ENCODE peak calls at places on chromosome 17, in five cellular contexts. E is lower lobe of right lung; D is neural crest cell; P is HCEC 1CT; V is central memory CD8-positive, alpha-beta T cell. U is an unnamed sample.

GRCh38 chr17:79043931-79044320 is 20.0 kb downstream of the C1QTNF1 start:
- DNase-seq in E (no peak), D (no peak), P (no peak), V (no peak), U (no peak)

GRCh38 chr17:50627782-50628601 is 6.7 kb upstream of the ABCC3 start:
- DNase-seq in E (no peak), D (no peak), P (no peak), V (no peak), U (no peak)

GRCh38 chr17:60628252-60628889 is 28.4 kb downstream of the PPM1D start:
- DNase-seq in E (no peak), D (no peak), P (no peak), V (no peak), U (no peak)

GRCh38 chr17:1473841-1474240 is 17.8 kb upstream of the CRK start:
- DNase-seq in E (no peak), D (no peak), P (no peak), V (no peak), U (no peak)

GRCh38 chr17:48246623-48247022 is 139.1 kb downstream of the SNX11 start:
- DNase-seq in E (no peak), D (no peak), P (peak; percentile 75), V (no peak), U (no peak)

GRCh38 chr17:39929657-39930407 is 2.3 kb downstream of the LRRC3C start:
- DNase-seq in E (no peak), D (no peak), P (peak; percentile 90), V (no peak), U (peak; percentile 77)

GRCh38 chr17:57260325-57261083 is 4.2 kb downstream of the MSI2 start:
- DNase-seq in E (no peak), D (no peak), P (no peak), V (no peak), U (no peak)

GRCh38 chr17:75571885-75572215 is 15.8 kb upstream of the MYO15B start:
- DNase-seq in E (no peak), D (no peak), P (no peak), V (no peak), U (no peak)

GRCh38 chr17:4675791-4676190 is 28.1 kb downstream of the PELP1 start:
- DNase-seq in E (no peak), D (no peak), P (no peak), V (no peak), U (no peak)

GRCh38 chr17:32529604-32530003 is 42.8 kb downstream of the CDK5R1 start:
- DNase-seq in E (no peak), D (no peak), P (no peak), V (no peak), U (peak; percentile 29)

U was measured in fibroblast of mammary gland.